ENCODE peak calls at places on chromosomes 5 and 9, in nine cellular contexts. One of them, this sample, is unnamed.

GRCh38 chr5:43192558-43193170 is 639 bp downstream of the NIM1K start:
- DNase-seq in A673: peak; percentile 22
- DNase-seq in HepG2: no peak
- DNase-seq in CD4-positive, CD25-positive, alpha-beta regulatory T cell: no peak
- DNase-seq in PC-9: peak; percentile 21
- DNase-seq in neural progenitor cell: peak; percentile 39
- DNase-seq in neuronal stem cell: no peak
- DNase-seq in esophagus squamous epithelium: no peak
- DNase-seq in lower lobe of right lung: peak; percentile 55
- DNase-seq in this sample: no peak

GRCh38 chr9:89391585-89391984 is 73.3 kb downstream of the SECISBP2 start:
- DNase-seq in A673: no peak
- DNase-seq in HepG2: no peak
- DNase-seq in CD4-positive, CD25-positive, alpha-beta regulatory T cell: no peak
- DNase-seq in PC-9: no peak
- DNase-seq in neural progenitor cell: no peak
- DNase-seq in neuronal stem cell: no peak
- DNase-seq in esophagus squamous epithelium: no peak
- DNase-seq in lower lobe of right lung: no peak
- DNase-seq in this sample: no peak

GRCh38 chr5:56569051-56569450 is 246.3 kb upstream of the MAP3K1 start:
- DNase-seq in A673: peak; percentile 29
- DNase-seq in HepG2: no peak
- DNase-seq in CD4-positive, CD25-positive, alpha-beta regulatory T cell: no peak
- DNase-seq in PC-9: no peak
- DNase-seq in neural progenitor cell: no peak
- DNase-seq in neuronal stem cell: no peak
- DNase-seq in esophagus squamous epithelium: no peak
- DNase-seq in lower lobe of right lung: no peak
- DNase-seq in this sample: no peak

GRCh38 chr5:1997640-1998347 is 115.1 kb upstream of the IRX4 start:
- DNase-seq in A673: no peak
- DNase-seq in HepG2: no peak
- DNase-seq in CD4-positive, CD25-positive, alpha-beta regulatory T cell: no peak
- DNase-seq in PC-9: no peak
- DNase-seq in neural progenitor cell: no peak
- DNase-seq in neuronal stem cell: no peak
- DNase-seq in esophagus squamous epithelium: no peak
- DNase-seq in lower lobe of right lung: no peak
- DNase-seq in this sample: no peak

GRCh38 chr9:129889936-129890717 is 54.9 kb downstream of the USP20 start:
- DNase-seq in A673: no peak
- DNase-seq in HepG2: no peak
- DNase-seq in CD4-positive, CD25-positive, alpha-beta regulatory T cell: peak; percentile 93
- DNase-seq in PC-9: no peak
- DNase-seq in neural progenitor cell: peak; percentile 56
- DNase-seq in neuronal stem cell: no peak
- DNase-seq in esophagus squamous epithelium: no peak
- DNase-seq in lower lobe of right lung: peak; percentile 77
- DNase-seq in this sample: no peak

GRCh38 chr9:71524996-71525580 is 243.2 kb downstream of the CEMIP2 start:
- DNase-seq in A673: no peak
- DNase-seq in HepG2: no peak
- DNase-seq in CD4-positive, CD25-positive, alpha-beta regulatory T cell: no peak
- DNase-seq in PC-9: no peak
- DNase-seq in neural progenitor cell: no peak
- DNase-seq in neuronal stem cell: no peak
- DNase-seq in esophagus squamous epithelium: no peak
- DNase-seq in lower lobe of right lung: no peak
- DNase-seq in this sample: no peak

GRCh38 chr9:99511723-99512122 is 289.6 kb downstream of the SEC61B start:
- DNase-seq in A673: no peak
- DNase-seq in HepG2: no peak
- DNase-seq in CD4-positive, CD25-positive, alpha-beta regulatory T cell: no peak
- DNase-seq in PC-9: no peak
- DNase-seq in neural progenitor cell: peak; percentile 19
- DNase-seq in neuronal stem cell: no peak
- DNase-seq in esophagus squamous epithelium: no peak
- DNase-seq in lower lobe of right lung: no peak
- DNase-seq in this sample: no peak

GRCh38 chr5:74870299-74871067 is 4.3 kb upstream of the FAM169A start:
- DNase-seq in A673: no peak
- DNase-seq in HepG2: no peak
- DNase-seq in CD4-positive, CD25-positive, alpha-beta regulatory T cell: no peak
- DNase-seq in PC-9: no peak
- DNase-seq in neural progenitor cell: no peak
- DNase-seq in neuronal stem cell: no peak
- DNase-seq in esophagus squamous epithelium: no peak
- DNase-seq in lower lobe of right lung: no peak
- DNase-seq in this sample: no peak

DNA sequence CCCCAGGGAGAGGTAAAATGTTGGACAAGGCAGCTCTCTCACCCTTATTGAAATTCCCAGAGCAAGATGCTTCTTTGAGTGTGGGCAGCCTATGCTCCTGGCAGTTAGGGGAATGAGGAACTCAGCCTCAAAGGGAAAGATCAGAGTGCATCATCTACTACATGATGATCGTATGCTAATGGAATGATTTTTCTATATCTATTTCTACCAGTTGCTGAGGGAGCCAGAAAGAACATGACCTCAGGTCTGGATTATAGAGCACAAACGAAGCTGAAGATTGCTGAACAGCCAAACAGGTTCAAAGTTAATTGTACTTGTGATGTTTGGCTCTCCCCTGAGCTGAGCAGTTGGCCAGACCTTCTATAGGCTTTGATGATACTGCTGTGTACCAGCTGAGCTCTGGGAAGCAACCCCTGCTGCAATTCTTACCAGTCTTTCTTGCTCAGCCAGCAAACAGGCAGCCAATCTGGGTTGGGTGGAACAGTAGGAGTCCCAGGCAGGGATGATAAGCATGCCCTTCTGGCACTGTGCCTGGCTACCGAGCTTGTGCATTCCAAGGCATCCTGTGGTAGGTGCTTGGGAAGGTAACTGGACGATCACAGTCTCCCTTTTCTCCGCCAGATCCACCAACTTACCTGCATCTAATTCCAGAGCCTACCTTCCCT is 10.3 kb upstream of the FBXL7 start:
- DNase-seq in A673: no peak
- DNase-seq in HepG2: no peak
- DNase-seq in CD4-positive, CD25-positive, alpha-beta regulatory T cell: no peak
- DNase-seq in PC-9: no peak
- DNase-seq in neural progenitor cell: no peak
- DNase-seq in neuronal stem cell: no peak
- DNase-seq in esophagus squamous epithelium: no peak
- DNase-seq in lower lobe of right lung: no peak
- DNase-seq in this sample: no peak
- H3K27me3 ChIP-seq in A673: no peaks in the 10 kb centered on the region
- H3K27me3 ChIP-seq in HepG2: no peaks in the 10 kb centered on the region
- H3K27me3 ChIP-seq in CD4-positive, CD25-positive, alpha-beta regulatory T cell: no peaks in the 10 kb centered on the region
- H3K27me3 ChIP-seq in PC-9: no peaks in the 10 kb centered on the region
- H3K27me3 ChIP-seq in neural progenitor cell: no peaks in the 10 kb centered on the region
- H3K27me3 ChIP-seq in neuronal stem cell: peaks cover 31% of the 10 kb centered on the region
- H3K27me3 ChIP-seq in esophagus squamous epithelium: no peaks in the 10 kb centered on the region
- H3K27me3 ChIP-seq in lower lobe of right lung: no peaks in the 10 kb centered on the region
- H3K27me3 ChIP-seq in this sample: peaks cover 9% of the 10 kb centered on the region

DNA sequence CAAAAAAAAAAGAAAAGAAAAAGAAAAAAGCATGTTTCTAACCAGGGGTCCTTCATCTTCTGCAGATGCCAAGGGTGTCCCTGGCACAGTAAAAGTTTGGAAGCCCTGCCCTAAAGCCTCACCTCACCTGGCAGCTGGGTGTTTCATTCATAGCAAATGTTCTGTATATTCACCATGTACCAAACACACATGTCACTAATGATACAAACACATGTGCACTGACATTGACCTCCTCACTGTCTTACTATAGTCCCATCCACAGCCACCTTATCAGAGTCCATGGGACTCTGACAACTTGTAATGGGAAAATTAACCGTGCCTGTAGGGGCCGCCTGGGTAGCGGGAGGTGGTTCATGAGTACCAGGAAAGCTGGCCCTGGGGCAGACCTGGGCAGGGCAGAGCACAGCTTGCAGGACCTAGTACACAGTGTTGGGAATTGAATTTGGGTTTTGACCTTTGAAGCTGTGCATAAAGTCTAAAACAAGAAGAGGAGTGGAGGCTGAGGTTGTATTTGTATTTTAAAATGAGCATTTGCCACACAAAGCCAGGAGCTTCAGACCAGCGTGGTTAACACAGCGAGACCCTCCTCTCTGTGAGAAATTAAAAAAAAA is 6.4 kb upstream of the MGAT4B start:
- DNase-seq in A673: no peak
- DNase-seq in HepG2: no peak
- DNase-seq in CD4-positive, CD25-positive, alpha-beta regulatory T cell: no peak
- DNase-seq in PC-9: no peak
- DNase-seq in neural progenitor cell: no peak
- DNase-seq in neuronal stem cell: no peak
- DNase-seq in esophagus squamous epithelium: no peak
- DNase-seq in lower lobe of right lung: no peak
- DNase-seq in this sample: no peak
- H3K4me3 ChIP-seq in A673: no peak overlapping the region
- H3K4me3 ChIP-seq in HepG2: no peak overlapping the region
- H3K4me3 ChIP-seq in CD4-positive, CD25-positive, alpha-beta regulatory T cell: no peak overlapping the region
- H3K4me3 ChIP-seq in PC-9: no peak overlapping the region
- H3K4me3 ChIP-seq in neural progenitor cell: no peak overlapping the region
- H3K4me3 ChIP-seq in neuronal stem cell: no peak overlapping the region
- H3K4me3 ChIP-seq in esophagus squamous epithelium: no peak overlapping the region
- H3K4me3 ChIP-seq in lower lobe of right lung: no peak overlapping the region
- H3K4me3 ChIP-seq in this sample: no peak overlapping the region

GRCh38 chr5:6712582-6713273 is 504 bp upstream of the TENT4A start:
- DNase-seq in A673: peak; percentile 98
- DNase-seq in HepG2: peak; percentile 92
- DNase-seq in CD4-positive, CD25-positive, alpha-beta regulatory T cell: peak; percentile 98
- DNase-seq in PC-9: peak; percentile 100
- DNase-seq in neural progenitor cell: peak; percentile 97
- DNase-seq in neuronal stem cell: peak; percentile 96
- DNase-seq in esophagus squamous epithelium: no peak
- DNase-seq in lower lobe of right lung: peak; percentile 97
- DNase-seq in this sample: peak; percentile 93

GRCh38 chr5:6713274-6714181 is at the start of gene TENT4A:
- DNase-seq in A673: no peak
- DNase-seq in HepG2: no peak
- DNase-seq in CD4-positive, CD25-positive, alpha-beta regulatory T cell: no peak
- DNase-seq in PC-9: peak; percentile 38
- DNase-seq in neural progenitor cell: no peak
- DNase-seq in neuronal stem cell: no peak
- DNase-seq in esophagus squamous epithelium: peak; percentile 81
- DNase-seq in lower lobe of right lung: peak; percentile 76
- DNase-seq in this sample: no peak

GRCh38 chr5:6715271-6715670 is 2.0 kb downstream of the TENT4A start:
- DNase-seq in A673: no peak
- DNase-seq in HepG2: no peak
- DNase-seq in CD4-positive, CD25-positive, alpha-beta regulatory T cell: no peak
- DNase-seq in PC-9: no peak
- DNase-seq in neural progenitor cell: no peak
- DNase-seq in neuronal stem cell: no peak
- DNase-seq in esophagus squamous epithelium: no peak
- DNase-seq in lower lobe of right lung: no peak
- DNase-seq in this sample: no peak

GRCh38 chr5:6715758-6716633 is 2.8 kb downstream of the TENT4A start:
- DNase-seq in A673: no peak
- DNase-seq in HepG2: no peak
- DNase-seq in CD4-positive, CD25-positive, alpha-beta regulatory T cell: peak; percentile 85
- DNase-seq in PC-9: no peak
- DNase-seq in neural progenitor cell: no peak
- DNase-seq in neuronal stem cell: no peak
- DNase-seq in esophagus squamous epithelium: no peak
- DNase-seq in lower lobe of right lung: no peak
- DNase-seq in this sample: no peak

DNA sequence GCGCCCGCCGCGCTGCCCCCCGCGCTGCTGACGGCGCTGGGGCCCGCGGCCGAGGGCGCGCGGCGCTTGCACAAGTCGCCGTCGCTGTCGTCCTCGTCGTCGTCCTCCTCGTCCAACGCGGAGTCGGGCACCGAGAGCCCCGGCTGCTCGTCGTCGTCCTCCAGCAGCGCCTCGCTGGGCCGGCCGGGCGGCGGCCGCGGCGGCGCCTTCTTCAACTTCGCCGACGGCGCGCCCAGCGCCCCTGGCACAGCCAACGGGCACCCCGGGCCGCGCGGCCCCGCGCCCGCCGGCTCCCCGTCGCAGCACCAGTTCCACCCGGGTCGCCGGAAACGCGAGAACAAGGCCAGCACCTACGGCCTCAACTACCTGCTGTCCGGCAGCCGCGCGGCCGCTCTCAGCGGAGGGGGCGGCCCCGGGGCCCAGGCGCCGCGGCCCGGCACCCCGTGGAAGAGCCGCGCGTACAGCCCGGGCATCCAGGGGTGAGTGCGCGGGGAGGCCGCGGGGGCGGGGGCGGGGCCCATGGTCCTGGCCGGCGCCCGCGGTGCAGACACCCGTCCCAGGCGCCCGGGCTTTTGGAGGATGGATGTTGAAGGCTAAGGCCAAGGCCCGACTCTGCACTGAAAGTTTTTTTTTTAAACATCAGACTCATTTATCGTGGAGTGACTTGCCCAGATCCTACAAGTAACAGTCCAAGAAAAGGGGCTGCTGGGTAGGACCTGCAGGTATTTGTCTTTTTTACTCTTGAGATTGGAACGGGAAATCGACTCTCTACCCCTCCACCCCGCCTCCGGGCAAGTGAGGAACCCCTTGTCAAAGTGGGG is 1.2 kb downstream of the TENT4A start:
- DNase-seq in A673: peak; percentile 31
- DNase-seq in HepG2: no peak
- DNase-seq in CD4-positive, CD25-positive, alpha-beta regulatory T cell: peak; percentile 39
- DNase-seq in PC-9: peak; percentile 52
- DNase-seq in neural progenitor cell: peak; percentile 70
- DNase-seq in neuronal stem cell: no peak
- DNase-seq in esophagus squamous epithelium: no peak
- DNase-seq in lower lobe of right lung: peak; percentile 65
- DNase-seq in this sample: no peak
- H3K27ac ChIP-seq in A673: peak overlapping the region; percentile 67
- H3K27ac ChIP-seq in HepG2: no peak overlapping the region
- H3K27ac ChIP-seq in CD4-positive, CD25-positive, alpha-beta regulatory T cell: peak overlapping the region; percentile 64
- H3K27ac ChIP-seq in PC-9: no peak overlapping the region
- H3K27ac ChIP-seq in neural progenitor cell: no peak overlapping the region
- H3K27ac ChIP-seq in neuronal stem cell: no peak overlapping the region
- H3K27ac ChIP-seq in esophagus squamous epithelium: peak overlapping the region; percentile 96
- H3K27ac ChIP-seq in lower lobe of right lung: peak overlapping the region; percentile 68
- H3K27ac ChIP-seq in this sample: no peak overlapping the region

GRCh38 chr5:135465391-135466122 is 13.4 kb upstream of the TIFAB start:
- DNase-seq in A673: no peak
- DNase-seq in HepG2: no peak
- DNase-seq in CD4-positive, CD25-positive, alpha-beta regulatory T cell: no peak
- DNase-seq in PC-9: no peak
- DNase-seq in neural progenitor cell: no peak
- DNase-seq in neuronal stem cell: no peak
- DNase-seq in esophagus squamous epithelium: no peak
- DNase-seq in lower lobe of right lung: no peak
- DNase-seq in this sample: no peak

GRCh38 chr5:135466178-135467050 is 14.3 kb upstream of the TIFAB start:
- DNase-seq in A673: peak; percentile 83
- DNase-seq in HepG2: peak; percentile 40
- DNase-seq in CD4-positive, CD25-positive, alpha-beta regulatory T cell: peak; percentile 59
- DNase-seq in PC-9: peak; percentile 71
- DNase-seq in neural progenitor cell: peak; percentile 93
- DNase-seq in neuronal stem cell: peak; percentile 77
- DNase-seq in esophagus squamous epithelium: no peak
- DNase-seq in lower lobe of right lung: peak; percentile 83
- DNase-seq in this sample: peak; percentile 54

GRCh38 chr5:135468541-135468940 is 16.4 kb upstream of the TIFAB start:
- DNase-seq in A673: no peak
- DNase-seq in HepG2: no peak
- DNase-seq in CD4-positive, CD25-positive, alpha-beta regulatory T cell: no peak
- DNase-seq in PC-9: no peak
- DNase-seq in neural progenitor cell: no peak
- DNase-seq in neuronal stem cell: no peak
- DNase-seq in esophagus squamous epithelium: no peak
- DNase-seq in lower lobe of right lung: no peak
- DNase-seq in this sample: no peak

GRCh38 chr5:135467051-135467625 is 15.0 kb upstream of the TIFAB start:
- DNase-seq in A673: no peak
- DNase-seq in HepG2: no peak
- DNase-seq in CD4-positive, CD25-positive, alpha-beta regulatory T cell: no peak
- DNase-seq in PC-9: no peak
- DNase-seq in neural progenitor cell: no peak
- DNase-seq in neuronal stem cell: no peak
- DNase-seq in esophagus squamous epithelium: no peak
- DNase-seq in lower lobe of right lung: no peak
- DNase-seq in this sample: no peak

GRCh38 chr5:135468086-135468485 is 15.9 kb upstream of the TIFAB start:
- DNase-seq in A673: no peak
- DNase-seq in HepG2: no peak
- DNase-seq in CD4-positive, CD25-positive, alpha-beta regulatory T cell: no peak
- DNase-seq in PC-9: no peak
- DNase-seq in neural progenitor cell: no peak
- DNase-seq in neuronal stem cell: no peak
- DNase-seq in esophagus squamous epithelium: no peak
- DNase-seq in lower lobe of right lung: no peak
- DNase-seq in this sample: no peak
- H3K27me3 ChIP-seq in A673: peaks cover 55% of the 10 kb centered on the region
- H3K27me3 ChIP-seq in HepG2: peaks cover 11% of the 10 kb centered on the region
- H3K27me3 ChIP-seq in CD4-positive, CD25-positive, alpha-beta regulatory T cell: peaks cover 2% of the 10 kb centered on the region
- H3K27me3 ChIP-seq in PC-9: peaks cover 93% of the 10 kb centered on the region
- H3K27me3 ChIP-seq in neural progenitor cell: peaks cover 100% of the 10 kb centered on the region
- H3K27me3 ChIP-seq in neuronal stem cell: peaks cover 86% of the 10 kb centered on the region
- H3K27me3 ChIP-seq in esophagus squamous epithelium: no peaks in the 10 kb centered on the region
- H3K27me3 ChIP-seq in lower lobe of right lung: peaks cover 56% of the 10 kb centered on the region
- H3K27me3 ChIP-seq in this sample: peaks cover 34% of the 10 kb centered on the region

This sample was measured in brain microvascular endothelial cell.